ENCODE peak calls at places on chromosomes 13 and 19, in four cellular contexts. One of them, this sample, is unnamed. For H3K4me1, the result is how much of the 10 kb centered on the place peaks cover.

GRCh38 chr13:50910483-50910805 is 853 bp downstream of the RNASEH2B start:
- DNase-seq in upper lobe of right lung: no peak
- DNase-seq in tibial artery: peak
- DNase-seq in vagina: no peak
- DNase-seq in this sample: peak

GRCh38 chr19:8080832-8081231 is 28.3 kb downstream of the CCL25 start:
- DNase-seq in upper lobe of right lung: no peak
- DNase-seq in tibial artery: no peak
- DNase-seq in vagina: no peak
- DNase-seq in this sample: no peak

GRCh38 chr13:45607931-45608330 is 7.6 kb downstream of the ERICH6B start:
- DNase-seq in vagina: no peak
- DNase-seq in upper lobe of right lung: no peak
- DNase-seq in tibial artery: no peak
- DNase-seq in this sample: no peak

GRCh38 chr13:110801044-110801443 is 87.5 kb downstream of the ING1 start:
- DNase-seq in upper lobe of right lung: no peak
- DNase-seq in tibial artery: no peak
- DNase-seq in vagina: no peak
- DNase-seq in this sample: no peak

GRCh38 chr19:5038631-5039271 is 69.8 kb downstream of the KDM4B start:
- DNase-seq in vagina: no peak
- DNase-seq in tibial artery: no peak
- DNase-seq in upper lobe of right lung: no peak
- DNase-seq in this sample: no peak

GRCh38 chr13:50208826-50209335 is 193.6 kb downstream of the KCNRG start:
- DNase-seq in upper lobe of right lung: peak
- DNase-seq in vagina: no peak
- DNase-seq in tibial artery: peak
- DNase-seq in this sample: peak

GRCh38 chr19:41264581-41265375 is 606 bp downstream of the HNRNPUL1 start:
- DNase-seq in tibial artery: peak
- DNase-seq in upper lobe of right lung: peak
- DNase-seq in vagina: no peak
- DNase-seq in this sample: peak

GRCh38 chr13:110676511-110677204 is 29.3 kb downstream of the CARS2 start:
- DNase-seq in upper lobe of right lung: no peak
- DNase-seq in vagina: no peak
- DNase-seq in tibial artery: no peak
- DNase-seq in this sample: no peak

GRCh38 chr19:38743394-38744297 is 628 bp downstream of the CAPN12 start:
- DNase-seq in upper lobe of right lung: no peak
- DNase-seq in tibial artery: no peak
- DNase-seq in vagina: no peak
- DNase-seq in this sample: no peak

GRCh38 chr19:27776524-27776923 is 1436.4 kb downstream of the UQCRFS1 start:
- DNase-seq in tibial artery: no peak
- DNase-seq in vagina: no peak
- DNase-seq in upper lobe of right lung: no peak
- DNase-seq in this sample: no peak

GRCh38 chr13:28147489-28147888 is 9.1 kb downstream of the PAN3 start:
- DNase-seq in tibial artery: no peak
- DNase-seq in upper lobe of right lung: no peak
- DNase-seq in vagina: no peak
- DNase-seq in this sample: no peak

GRCh38 chr13:24682353-24682752 is 2.1 kb downstream of the ATP12A start:
- DNase-seq in tibial artery: no peak
- DNase-seq in upper lobe of right lung: no peak
- DNase-seq in vagina: no peak
- DNase-seq in this sample: no peak

GRCh38 chr13:26616126-26616525 is 58.6 kb downstream of the WASF3 start:
- DNase-seq in vagina: no peak
- DNase-seq in tibial artery: no peak
- DNase-seq in upper lobe of right lung: no peak
- DNase-seq in this sample: no peak

GRCh38 chr19:52935434-52935833 is 12.2 kb upstream of the ZNF888 start:
- DNase-seq in upper lobe of right lung: no peak
- DNase-seq in vagina: no peak
- DNase-seq in tibial artery: no peak
- DNase-seq in this sample: no peak

GRCh38 chr19:18789883-18790565 is 1.1 kb downstream of the COMP start:
- DNase-seq in tibial artery: peak
- DNase-seq in vagina: no peak
- DNase-seq in upper lobe of right lung: no peak
- DNase-seq in this sample: no peak

GRCh38 chr13:49210669-49211068 is 9.5 kb upstream of the MLNR start:
- DNase-seq in upper lobe of right lung: no peak
- DNase-seq in tibial artery: no peak
- DNase-seq in vagina: no peak
- DNase-seq in this sample: no peak

GRCh38 chr19:32611161-32611560 is 30.2 kb downstream of the PDCD5 start:
- DNase-seq in tibial artery: no peak
- DNase-seq in upper lobe of right lung: peak
- DNase-seq in vagina: no peak
- DNase-seq in this sample: no peak

GRCh38 chr19:46713781-46714522 is 3.0 kb downstream of the PRKD2 start:
- DNase-seq in upper lobe of right lung: peak
- DNase-seq in vagina: no peak
- DNase-seq in tibial artery: peak
- DNase-seq in this sample: peak

GRCh38 chr13:23572836-23573235 is 2.6 kb downstream of the TNFRSF19 start:
- DNase-seq in tibial artery: no peak
- DNase-seq in upper lobe of right lung: no peak
- DNase-seq in vagina: no peak
- DNase-seq in this sample: no peak

GRCh38 chr13:89925107-89925506 is 1422.4 kb upstream of the MIR17HG start:
- DNase-seq in tibial artery: no peak
- DNase-seq in upper lobe of right lung: no peak
- DNase-seq in vagina: no peak
- DNase-seq in this sample: no peak

GRCh38 chr19:8631425-8631819 is 989 bp downstream of the NFILZ start:
- DNase-seq in vagina: no peak
- DNase-seq in tibial artery: no peak
- DNase-seq in upper lobe of right lung: no peak
- DNase-seq in this sample: no peak

DNA sequence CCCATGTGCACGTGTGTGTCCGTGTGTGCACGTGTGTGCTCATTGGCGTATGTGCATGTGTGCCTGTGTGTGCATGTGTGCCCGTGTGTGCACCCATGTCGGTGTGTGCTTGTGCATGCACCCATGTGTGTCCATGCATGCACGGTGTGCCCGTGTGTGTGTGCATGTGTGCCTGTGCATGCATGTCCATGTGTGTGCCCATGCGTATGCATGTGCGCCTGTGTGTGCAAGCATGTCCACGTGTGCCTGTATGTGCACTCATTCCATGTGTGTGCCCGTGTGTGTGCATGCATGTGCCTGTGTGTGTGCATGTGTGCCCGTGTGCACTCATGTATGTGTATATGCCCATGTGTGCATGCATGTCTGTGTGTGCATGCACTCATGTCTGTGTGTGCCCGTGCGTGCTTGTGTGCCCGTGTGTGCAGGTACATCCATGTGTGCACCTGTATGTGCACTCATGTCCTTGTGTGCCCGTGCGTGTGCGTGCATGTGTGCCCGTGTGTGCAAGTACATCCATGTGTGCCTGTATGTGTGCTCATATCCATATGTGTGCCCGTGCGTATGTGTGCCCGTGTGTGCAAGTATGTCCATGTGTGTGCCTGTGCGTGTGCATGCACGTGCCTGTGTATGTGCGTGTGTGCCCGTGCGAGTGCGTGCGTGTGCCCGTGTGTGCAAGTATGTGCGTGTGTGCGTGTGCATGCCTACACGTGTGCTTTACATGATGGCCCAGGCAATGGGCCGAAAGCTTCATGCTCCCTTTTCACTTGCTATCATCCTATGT is 21.6 kb upstream of the MATK start:
- DNase-seq in upper lobe of right lung: no peak
- DNase-seq in vagina: no peak
- DNase-seq in tibial artery: no peak
- DNase-seq in this sample: no peak
- H3K4me1 ChIP-seq in upper lobe of right lung: under half
- H3K4me1 ChIP-seq in vagina: under half
- H3K4me1 ChIP-seq in tibial artery: under half
- H3K4me1 ChIP-seq in this sample: under half

DNA sequence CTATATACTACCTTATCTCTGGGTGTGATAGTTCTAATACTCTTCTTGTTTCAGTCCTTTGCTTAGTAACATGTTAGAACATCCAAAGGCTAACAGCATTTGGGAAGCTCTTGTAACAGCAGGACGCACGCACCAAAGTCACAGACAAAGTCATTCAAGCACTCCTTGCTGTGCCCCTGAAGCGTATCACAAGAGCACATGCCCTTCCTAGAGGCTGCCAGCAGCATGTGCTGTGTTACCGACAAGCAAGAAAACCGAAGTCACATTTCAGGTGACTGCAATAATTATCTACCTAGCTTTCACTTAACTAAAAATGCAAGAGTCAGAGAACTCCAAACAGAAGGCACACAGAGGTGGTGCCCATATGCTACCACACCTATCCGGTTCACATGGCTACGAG is 194.1 kb downstream of the KLF12 start:
- DNase-seq in tibial artery: no peak
- DNase-seq in upper lobe of right lung: no peak
- DNase-seq in vagina: no peak
- DNase-seq in this sample: peak
- TF ChIP-seq CTCF in tibial artery: no peak
- TF ChIP-seq CTCF in upper lobe of right lung: no peak
- TF ChIP-seq CTCF in vagina: no peak
- TF ChIP-seq CTCF in this sample: no peak

GRCh38 chr13:29654384-29654783 is 58.9 kb upstream of the SLC7A1 start:
- DNase-seq in upper lobe of right lung: no peak
- DNase-seq in vagina: no peak
- DNase-seq in tibial artery: no peak
- DNase-seq in this sample: no peak

GRCh38 chr13:29654807-29655547 is 59.5 kb upstream of the SLC7A1 start:
- DNase-seq in tibial artery: no peak
- DNase-seq in vagina: no peak
- DNase-seq in upper lobe of right lung: no peak
- DNase-seq in this sample: no peak
- H3K4me1 ChIP-seq in tibial artery: under half
- H3K4me1 ChIP-seq in vagina: under half
- H3K4me1 ChIP-seq in upper lobe of right lung: under half
- H3K4me1 ChIP-seq in this sample: under half

DNA sequence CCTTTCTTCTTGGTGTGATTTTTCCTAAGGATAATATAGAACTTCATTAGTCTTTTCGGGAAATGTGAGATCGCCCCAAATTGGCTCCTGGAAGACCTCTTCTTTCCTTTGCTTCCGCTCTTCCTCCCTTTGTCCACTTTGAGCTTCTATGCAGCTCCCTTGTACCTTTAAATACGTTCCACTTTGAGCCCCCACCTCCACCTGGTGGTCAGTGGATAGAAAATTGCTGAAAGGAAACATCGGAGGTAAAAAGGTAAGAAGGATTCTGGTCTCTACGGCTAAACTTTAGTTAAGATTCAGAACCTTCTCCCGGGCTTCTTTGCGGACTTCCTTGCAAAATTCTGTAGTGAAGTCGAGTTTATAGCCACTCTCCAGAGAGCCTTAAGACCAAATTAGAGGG is 55.0 kb upstream of the TM9SF2 start:
- DNase-seq in vagina: no peak
- DNase-seq in upper lobe of right lung: no peak
- DNase-seq in tibial artery: no peak
- DNase-seq in this sample: no peak
- TF ChIP-seq CTCF in vagina: no peak
- TF ChIP-seq CTCF in upper lobe of right lung: no peak
- TF ChIP-seq CTCF in tibial artery: no peak
- TF ChIP-seq CTCF in this sample: no peak

DNA sequence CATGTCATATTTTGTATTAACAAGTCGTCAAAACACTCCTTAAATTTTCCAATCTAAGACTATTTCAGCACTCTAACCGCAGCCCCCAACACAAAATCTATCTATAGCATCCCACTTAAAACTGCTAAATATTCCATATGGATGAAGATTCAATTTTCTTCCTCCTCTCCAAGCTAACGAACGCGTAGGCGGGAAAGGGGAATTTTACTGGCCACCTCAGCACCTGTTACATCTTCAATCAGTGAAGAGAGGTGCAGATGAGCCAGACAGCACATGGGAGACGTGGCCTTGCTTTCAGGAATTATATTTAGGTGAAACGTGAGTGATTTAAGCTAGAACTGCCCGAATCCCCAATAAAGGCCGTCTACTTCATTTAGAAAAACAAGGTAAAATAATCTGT is 1.1 kb downstream of the RBM26 start:
- DNase-seq in vagina: no peak
- DNase-seq in upper lobe of right lung: no peak
- DNase-seq in tibial artery: no peak
- DNase-seq in this sample: no peak
- H3K4me1 ChIP-seq in vagina: half or more
- H3K4me1 ChIP-seq in upper lobe of right lung: under half
- H3K4me1 ChIP-seq in tibial artery: under half
- H3K4me1 ChIP-seq in this sample: under half

GRCh38 chr19:2231621-2232221 is 4.4 kb downstream of the PLEKHJ1 start:
- DNase-seq in vagina: no peak
- DNase-seq in tibial artery: no peak
- DNase-seq in upper lobe of right lung: no peak
- DNase-seq in this sample: no peak
- TF ChIP-seq CTCF in vagina: no peak
- TF ChIP-seq CTCF in tibial artery: no peak
- TF ChIP-seq CTCF in upper lobe of right lung: no peak
- TF ChIP-seq CTCF in this sample: peak

GRCh38 chr19:11379857-11380350 is 4.2 kb downstream of the EPOR start:
- DNase-seq in tibial artery: no peak
- DNase-seq in upper lobe of right lung: no peak
- DNase-seq in vagina: no peak
- DNase-seq in this sample: no peak

GRCh38 chr19:11382898-11383705 is 1.0 kb downstream of the EPOR start:
- DNase-seq in tibial artery: peak
- DNase-seq in upper lobe of right lung: peak
- DNase-seq in vagina: no peak
- DNase-seq in this sample: peak

GRCh38 chr19:11381535-11382369 is 2.4 kb downstream of the EPOR start:
- DNase-seq in tibial artery: no peak
- DNase-seq in vagina: no peak
- DNase-seq in upper lobe of right lung: peak
- DNase-seq in this sample: peak

GRCh38 chr19:11378319-11379189 is 4.1 kb downstream of the SWSAP1 start:
- DNase-seq in tibial artery: no peak
- DNase-seq in vagina: no peak
- DNase-seq in upper lobe of right lung: no peak
- DNase-seq in this sample: peak

GRCh38 chr19:11380653-11381534 is 3.2 kb downstream of the EPOR start:
- DNase-seq in upper lobe of right lung: peak
- DNase-seq in vagina: no peak
- DNase-seq in tibial artery: peak
- DNase-seq in this sample: peak
- H3K4me1 ChIP-seq in upper lobe of right lung: half or more
- H3K4me1 ChIP-seq in vagina: half or more
- H3K4me1 ChIP-seq in tibial artery: half or more
- H3K4me1 ChIP-seq in this sample: under half